ENCODE peak calls at places on chromosomes 4 and X, in six cellular contexts. N, U, J, R, L and C are unnamed samples.

GRCh38 chr4:38368612-38369011 is 295.4 kb upstream of the KLF3 start:
- DNase-seq in L (peak), U (no peak), J (peak), R (no peak), N (no peak), C (no peak)

GRCh38 chr4:92994727-92995126 is 691.0 kb downstream of the GRID2 start:
- DNase-seq in U (no peak), L (no peak), J (no peak), R (no peak), N (no peak), C (no peak)

GRCh38 chr4:182286035-182286434 is 42.8 kb downstream of the TENM3 start:
- DNase-seq in U (no peak), N (no peak), R (no peak), L (no peak), J (no peak), C (no peak)

GRCh38 chr4:8325284-8325973 is 55.9 kb downstream of the HTRA3 start:
- DNase-seq in N (no peak), J (no peak), L (no peak), U (no peak), R (peak), C (no peak)

GRCh38 chr4:172147702-172148101 is 334.5 kb downstream of the GALNTL6 start:
- DNase-seq in L (no peak), N (no peak), J (no peak), U (no peak), R (no peak), C (no peak)

GRCh38 chr4:114807759-114808404 is 209.3 kb downstream of the UGT8 start:
- DNase-seq in R (peak), N (no peak), U (no peak), J (peak), L (peak), C (peak)

GRCh38 chr4:107619065-107619464 is 101.0 kb downstream of the PAPSS1 start:
- DNase-seq in L (no peak), U (no peak), N (no peak), R (no peak), J (peak), C (no peak)

GRCh38 chrX:38804481-38805293 is 3.4 kb downstream of the MID1IP1 start:
- DNase-seq in L (peak), N (no peak), U (peak), R (peak), J (no peak), C (no peak)

GRCh38 chrX:12989456-12989855 is 14.5 kb downstream of the TMSB4X start:
- DNase-seq in L (no peak), N (no peak), U (no peak), J (no peak), R (no peak), C (no peak)

GRCh38 chr4:116872941-116873340 is 212.4 kb downstream of the TRAM1L1 start:
- DNase-seq in L (no peak), J (no peak), N (no peak), R (no peak), U (no peak), C (no peak)

GRCh38 chr4:99806545-99806944 is 10.1 kb upstream of the DAPP1 start:
- DNase-seq in J (no peak), L (no peak), R (no peak), N (no peak), U (no peak), C (no peak)

GRCh38 chrX:13938053-13938765 is 91.5 kb downstream of the GEMIN8 start:
- DNase-seq in N (no peak), J (no peak), U (peak), R (peak), L (peak), C (no peak)

GRCh38 chr4:101337688-101338087 is 9.6 kb downstream of the PPP3CA start:
- DNase-seq in N (no peak), J (peak), U (peak), L (no peak), R (no peak), C (no peak)

GRCh38 chr4:27350161-27350560 is 489.5 kb downstream of the STIM2 start:
- DNase-seq in L (no peak), N (no peak), J (no peak), U (no peak), R (no peak), C (no peak)

GRCh38 chr4:140174535-140174934 is 20.6 kb upstream of the MAML3 start:
- DNase-seq in U (no peak), R (no peak), L (no peak), J (no peak), N (no peak), C (no peak)

GRCh38 chr4:188960411-188961093 is 821.3 kb downstream of the TRIML1 start:
- DNase-seq in L (no peak), R (no peak), N (no peak), J (peak), U (no peak), C (no peak)

GRCh38 chrX:9829308-9830267 is 43.4 kb downstream of the SHROOM2 start:
- DNase-seq in R (no peak), N (peak), J (peak), U (no peak), L (peak), C (no peak)

GRCh38 chrX:153643431-153644351 is 3.3 kb upstream of the DUSP9 start:
- DNase-seq in U (peak), N (no peak), L (no peak), R (no peak), J (no peak), C (no peak)

GRCh38 chr4:155966661-155967060 is 13.0 kb upstream of the CTSO start:
- DNase-seq in N (no peak), U (no peak), L (no peak), J (no peak), R (no peak), C (no peak)

GRCh38 chr4:77697860-77698599 is 92.4 kb downstream of the CXCL13 start:
- DNase-seq in U (peak), L (peak), R (no peak), N (no peak), J (peak), C (peak)

GRCh38 chr4:37648084-37648817 is 37.9 kb downstream of the RELL1 start:
- DNase-seq in N (no peak), U (no peak), J (peak), R (no peak), L (no peak), C (no peak)

GRCh38 chr4:152784490-152785195 is 4.9 kb downstream of the ARFIP1 start:
- DNase-seq in N (no peak), J (peak), R (no peak), U (no peak), L (no peak), C (peak)

GRCh38 chr4:170025523-170026252 is 507 bp downstream of the MFAP3L start:
- DNase-seq in U (peak), R (no peak), N (no peak), J (no peak), L (peak), C (peak)

GRCh38 chr4:86038037-86038436 is 321.8 kb downstream of the MAPK10 start:
- DNase-seq in J (no peak), R (no peak), N (no peak), L (no peak), U (no peak), C (no peak)